ENCODE peak calls at places on chromosome 3, in four cellular contexts. Y is endothelial cell of umbilical vein, U is left ventricle myocardium inferior, M is psoas muscle. L is an unnamed sample. For H3K9me3 and H3K36me3, the result is how much of the 10 kb centered on the place peaks cover.

GRCh38 chr3:157100997-157101396 is 59.0 kb downstream of the CCNL1 start:
- DNase-seq in M (no peak), Y (no peak), U (no peak), L (no peak)

GRCh38 chr3:47012342-47013230 is 33.1 kb downstream of the NBEAL2 start:
- DNase-seq in U (peak), Y (no peak), M (no peak), L (no peak)

GRCh38 chr3:77931272-77932009 is 891.5 kb downstream of the ROBO2 start:
- DNase-seq in Y (no peak), M (no peak), U (no peak), L (no peak)

GRCh38 chr3:55555866-55556621 is 68.9 kb upstream of the WNT5A start:
- DNase-seq in M (no peak), Y (no peak), U (no peak), L (no peak)

GRCh38 chr3:60594025-60594424 is 657.2 kb downstream of the FHIT start:
- DNase-seq in Y (no peak), M (peak), U (peak), L (peak)

GRCh38 chr3:99624536-99625236 is 13.7 kb upstream of the COL8A1 start:
- DNase-seq in U (no peak), M (no peak), Y (no peak), L (no peak)

GRCh38 chr3:146093928-146094327 is 67.1 kb downstream of the PLOD2 start:
- DNase-seq in U (no peak), Y (peak), M (no peak), L (no peak)

GRCh38 chr3:134350861-134351311 is 23.4 kb downstream of the AMOTL2 start:
- DNase-seq in U (no peak), M (peak), Y (no peak), L (no peak)

GRCh38 chr3:187616307-187616939 is 53.8 kb downstream of the SST start:
- DNase-seq in U (no peak), M (peak), Y (peak), L (no peak)

GRCh38 chr3:196931828-196932587 is 10.3 kb downstream of the NCBP2 start:
- DNase-seq in Y (no peak), U (no peak), M (no peak), L (no peak)
- TF ChIP-seq CTCF in Y (no peak), U (no peak), M (no peak), L (no peak)

GRCh38 chr3:176469694-176470205 is 727.5 kb downstream of the TBL1XR1 start:
- DNase-seq in M (no peak), U (no peak), Y (no peak), L (no peak)
- H3K9me3 ChIP-seq in M (under half), U (under half), Y (under half), L (under half)

DNA sequence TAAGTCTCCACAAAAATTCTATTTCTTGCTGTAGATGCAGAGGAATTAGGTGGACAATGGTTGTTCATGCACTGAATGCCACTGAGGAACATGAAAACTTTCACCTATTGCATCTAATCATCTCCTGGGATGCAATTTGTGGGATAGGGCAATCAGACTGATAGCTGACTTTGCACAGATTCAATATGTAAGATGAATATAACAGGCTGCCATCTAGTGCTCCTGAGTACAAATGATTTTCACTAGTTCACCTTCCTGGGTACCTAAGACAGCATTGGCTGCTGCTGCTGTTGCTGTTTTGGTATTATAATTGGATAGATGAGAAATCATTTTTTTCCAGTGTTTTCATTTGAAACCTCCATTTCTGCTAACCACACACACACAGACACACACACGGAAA is 19.7 kb downstream of the TIMMDC1 start:
- DNase-seq in U (no peak), M (no peak), Y (no peak), L (no peak)
- H3K36me3 ChIP-seq in U (half or more), M (half or more), Y (under half), L (half or more)

DNA sequence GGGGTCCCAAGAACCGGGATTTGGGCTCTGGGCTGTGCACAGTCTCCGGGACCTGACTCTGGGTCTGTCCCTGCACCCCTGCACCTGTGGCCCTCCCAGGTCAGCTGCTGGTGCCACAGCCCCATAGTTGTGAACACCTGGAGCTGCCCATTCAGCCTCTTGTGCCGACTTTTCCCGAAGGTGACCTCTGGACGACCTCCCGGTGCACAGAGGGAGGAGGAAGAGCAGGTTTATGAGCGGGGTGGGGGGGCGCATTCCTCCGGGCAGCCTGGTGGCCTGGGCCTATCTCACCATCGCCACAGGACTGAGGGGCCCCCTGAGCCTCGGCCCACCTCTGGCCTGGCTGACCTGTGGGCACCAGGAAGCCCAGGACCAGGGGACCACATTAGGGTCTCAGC is 45.3 kb downstream of the DNAJB8 start:
- DNase-seq in U (no peak), M (no peak), Y (no peak), L (no peak)
- TF ChIP-seq CTCF in U (no peak), M (no peak), Y (no peak), L (no peak)

DNA sequence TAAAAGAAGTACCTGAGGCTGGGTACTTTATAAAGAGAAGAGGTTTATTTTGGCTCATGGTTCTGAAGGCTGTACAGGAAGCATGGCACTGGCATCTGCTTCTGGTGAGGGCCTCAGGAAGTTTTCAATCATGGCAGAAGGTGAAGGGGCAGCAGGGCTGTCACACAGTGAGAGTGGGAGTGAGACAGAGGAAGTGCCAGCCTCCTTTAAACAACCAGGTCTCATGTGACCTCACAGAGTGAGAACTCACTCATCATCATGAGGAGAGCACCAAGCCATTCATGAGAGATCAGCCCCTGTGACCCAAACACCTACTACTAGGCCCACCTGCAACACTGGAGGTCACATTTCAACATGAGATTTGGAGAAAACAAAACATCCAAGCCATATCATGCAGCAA is 9.3 kb upstream of the RFTN1 start:
- DNase-seq in Y (no peak), M (no peak), U (no peak), L (no peak)
- H3K9me3 ChIP-seq in Y (under half), M (under half), U (under half), L (under half)